ENCODE peak calls at places on chromosomes 4 and X, in ten cellular contexts. A is nephron progenitor cell, M is upper lobe of right lung, C is tibial artery, U is uterus, E is OCI-LY7, X is fibroblast of lung, B is WTC11, K is Panc1, T is left lung. V is an unnamed sample.

GRCh38 chrX:3143043-3143799 is 102.0 kb downstream of the ARSF start:
- DNase-seq in A (no peak), M (no peak), C (no peak), U (no peak), E (peak), X (no peak), B (no peak), K (no peak), T (no peak), V (no peak)

GRCh38 chr4:5799406-5799805 is 88.4 kb downstream of the EVC start:
- DNase-seq in A (no peak), M (no peak), C (no peak), U (no peak), E (no peak), X (no peak), B (no peak), K (no peak), T (peak), V (no peak)

GRCh38 chr4:105474110-105474518 is 252 bp upstream of the PPA2 start:
- DNase-seq in A (peak), M (peak), C (peak), U (peak), E (no peak), X (peak), B (peak), K (no peak), T (peak), V (no peak)

GRCh38 chrX:40175416-40176255 is 77.9 kb upstream of the BCOR start:
- DNase-seq in A (peak), M (peak), C (peak), U (peak), E (peak), X (peak), B (peak), K (no peak), T (peak), V (no peak)

GRCh38 chr4:152072001-152072485 is 311.2 kb upstream of the GATB start:
- DNase-seq in A (no peak), M (no peak), C (no peak), U (no peak), E (no peak), X (peak), B (no peak), K (no peak), T (no peak), V (no peak)

GRCh38 chrX:103405009-103405333 is 28.6 kb downstream of the BEX3 start:
- DNase-seq in A (no peak), M (no peak), C (no peak), U (no peak), E (no peak), X (no peak), B (no peak), K (no peak), T (no peak), V (no peak)

GRCh38 chrX:30824275-30824674 is 64.8 kb downstream of the TAB3 start:
- DNase-seq in A (no peak), M (no peak), C (no peak), U (no peak), E (no peak), X (no peak), B (no peak), K (no peak), T (no peak), V (no peak)

GRCh38 chrX:134716620-134717012 is 58.3 kb upstream of the PLAC1 start:
- DNase-seq in A (no peak), M (no peak), C (no peak), U (no peak), E (no peak), X (no peak), B (no peak), K (no peak), T (no peak), V (no peak)

GRCh38 chrX:131728295-131729145 is 184.6 kb downstream of the OR13H1 start:
- DNase-seq in A (no peak), M (no peak), C (no peak), U (peak), E (no peak), X (peak), B (peak), K (peak), T (no peak), V (no peak)

GRCh38 chrX:131724292-131724691 is 180.4 kb downstream of the OR13H1 start:
- DNase-seq in A (no peak), M (no peak), C (no peak), U (no peak), E (no peak), X (no peak), B (no peak), K (no peak), T (no peak), V (no peak)

GRCh38 chrX:131725001-131725654 is 181.3 kb downstream of the OR13H1 start:
- DNase-seq in A (no peak), M (no peak), C (no peak), U (no peak), E (no peak), X (no peak), B (no peak), K (no peak), T (no peak), V (no peak)

GRCh38 chrX:131727778-131728177 is 183.9 kb downstream of the OR13H1 start:
- DNase-seq in A (no peak), M (no peak), C (no peak), U (no peak), E (no peak), X (no peak), B (no peak), K (no peak), T (no peak), V (no peak)

GRCh38 chrX:131729295-131729694 is 185.4 kb downstream of the OR13H1 start:
- DNase-seq in A (no peak), M (no peak), C (no peak), U (peak), E (no peak), X (peak), B (no peak), K (peak), T (no peak), V (no peak)
- TF ChIP-seq CTCF in A (no peak), M (no peak), C (no peak), U (peak), E (no peak), X (no peak), B (no peak), K (no peak), T (no peak), V (no peak)

GRCh38 chr4:98604723-98605122 is 53.7 kb downstream of the TSPAN5 start:
- DNase-seq in A (no peak), M (no peak), C (no peak), U (no peak), E (no peak), X (peak), B (no peak), K (no peak), T (no peak), V (no peak)
- TF ChIP-seq CTCF in A (no peak), M (no peak), C (no peak), U (no peak), E (no peak), X (no peak), B (no peak), K (no peak), T (no peak), V (no peak)

GRCh38 chr4:48015678-48016077 is 803 bp downstream of the CNGA1 start:
- DNase-seq in A (no peak), M (no peak), C (no peak), U (no peak), E (no peak), X (no peak), B (no peak), K (no peak), T (no peak), V (no peak)

GRCh38 chr4:48017108-48017527 is 546 bp downstream of the NIPAL1 start:
- DNase-seq in A (peak), M (peak), C (no peak), U (peak), E (no peak), X (peak), B (peak), K (no peak), T (peak), V (peak)

GRCh38 chr4:48018112-48018511 is 1.5 kb downstream of the NIPAL1 start:
- DNase-seq in A (no peak), M (no peak), C (no peak), U (no peak), E (no peak), X (no peak), B (no peak), K (no peak), T (no peak), V (no peak)

GRCh38 chr4:48015216-48015615 is 1.3 kb downstream of the CNGA1 start:
- DNase-seq in A (no peak), M (no peak), C (no peak), U (no peak), E (no peak), X (no peak), B (no peak), K (no peak), T (no peak), V (no peak)

DNA sequence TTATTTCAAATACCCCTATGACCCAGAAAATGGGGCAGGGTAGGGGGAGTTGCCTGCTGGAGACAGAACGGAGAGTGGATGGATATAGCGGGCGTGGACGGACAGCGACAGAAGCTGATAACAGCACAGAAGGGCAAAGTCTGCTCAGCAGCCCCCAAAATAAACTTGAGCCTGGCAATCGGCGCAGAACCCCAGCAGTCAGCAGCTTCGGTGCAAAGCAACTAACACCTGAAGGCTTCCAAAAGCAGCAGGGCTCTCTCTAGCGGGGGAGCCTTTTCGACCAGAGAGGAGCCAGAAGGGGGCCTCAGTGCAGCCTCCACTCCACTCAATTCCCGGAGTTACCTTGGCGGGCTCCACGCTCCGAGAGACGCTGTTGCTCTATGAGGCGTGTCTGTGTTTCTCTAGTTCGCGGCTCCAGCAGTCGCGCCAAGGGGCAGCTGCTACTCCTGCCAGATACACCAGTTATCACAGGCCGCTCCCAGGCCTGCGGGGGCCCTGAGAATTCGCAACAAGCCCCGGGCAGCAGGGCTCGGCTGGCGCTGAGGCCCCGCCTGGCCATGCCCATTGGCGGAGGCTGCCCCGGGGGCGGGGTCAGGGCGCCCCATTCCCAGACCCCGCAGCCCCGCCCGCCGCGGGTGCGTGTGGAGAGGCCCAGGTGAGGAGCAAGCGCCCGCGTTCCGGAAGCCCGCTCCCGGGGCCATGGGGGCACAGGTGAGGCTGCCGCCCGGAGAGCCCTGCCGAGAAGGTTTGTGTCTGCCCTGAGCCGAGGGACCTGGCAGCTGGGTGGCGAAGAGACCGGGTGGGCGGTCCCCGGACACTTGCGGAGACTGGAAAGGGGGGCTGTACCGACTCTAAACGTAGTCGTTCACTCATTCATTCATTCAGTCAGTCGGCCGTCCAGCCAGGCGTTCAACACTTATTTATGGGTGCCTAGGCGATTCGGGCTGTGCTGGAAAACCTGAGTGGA is at the start of the genes CNGA1 and NIPAL1:
- DNase-seq in A (peak), M (peak), C (peak), U (peak), E (peak), X (peak), B (peak), K (no peak), T (peak), V (peak)
- TF ChIP-seq CTCF in A (peak), M (peak), C (peak), U (no peak), E (peak), X (peak), B (no peak), K (peak), T (no peak), V (peak)

GRCh38 chr4:76981649-76982048 is 32.1 kb downstream of the SEPTIN11 start:
- DNase-seq in A (no peak), M (no peak), C (no peak), U (no peak), E (no peak), X (no peak), B (no peak), K (no peak), T (no peak), V (no peak)

GRCh38 chr4:76984127-76984526 is 34.6 kb downstream of the SEPTIN11 start:
- DNase-seq in A (no peak), M (no peak), C (no peak), U (peak), E (peak), X (peak), B (no peak), K (no peak), T (no peak), V (no peak)

GRCh38 chr4:76980280-76980679 is 30.7 kb downstream of the SEPTIN11 start:
- DNase-seq in A (no peak), M (no peak), C (no peak), U (no peak), E (no peak), X (no peak), B (no peak), K (no peak), T (no peak), V (no peak)

GRCh38 chr4:76984788-76985211 is 35.2 kb downstream of the SEPTIN11 start:
- DNase-seq in A (peak), M (no peak), C (peak), U (peak), E (no peak), X (peak), B (no peak), K (peak), T (no peak), V (no peak)

DNA sequence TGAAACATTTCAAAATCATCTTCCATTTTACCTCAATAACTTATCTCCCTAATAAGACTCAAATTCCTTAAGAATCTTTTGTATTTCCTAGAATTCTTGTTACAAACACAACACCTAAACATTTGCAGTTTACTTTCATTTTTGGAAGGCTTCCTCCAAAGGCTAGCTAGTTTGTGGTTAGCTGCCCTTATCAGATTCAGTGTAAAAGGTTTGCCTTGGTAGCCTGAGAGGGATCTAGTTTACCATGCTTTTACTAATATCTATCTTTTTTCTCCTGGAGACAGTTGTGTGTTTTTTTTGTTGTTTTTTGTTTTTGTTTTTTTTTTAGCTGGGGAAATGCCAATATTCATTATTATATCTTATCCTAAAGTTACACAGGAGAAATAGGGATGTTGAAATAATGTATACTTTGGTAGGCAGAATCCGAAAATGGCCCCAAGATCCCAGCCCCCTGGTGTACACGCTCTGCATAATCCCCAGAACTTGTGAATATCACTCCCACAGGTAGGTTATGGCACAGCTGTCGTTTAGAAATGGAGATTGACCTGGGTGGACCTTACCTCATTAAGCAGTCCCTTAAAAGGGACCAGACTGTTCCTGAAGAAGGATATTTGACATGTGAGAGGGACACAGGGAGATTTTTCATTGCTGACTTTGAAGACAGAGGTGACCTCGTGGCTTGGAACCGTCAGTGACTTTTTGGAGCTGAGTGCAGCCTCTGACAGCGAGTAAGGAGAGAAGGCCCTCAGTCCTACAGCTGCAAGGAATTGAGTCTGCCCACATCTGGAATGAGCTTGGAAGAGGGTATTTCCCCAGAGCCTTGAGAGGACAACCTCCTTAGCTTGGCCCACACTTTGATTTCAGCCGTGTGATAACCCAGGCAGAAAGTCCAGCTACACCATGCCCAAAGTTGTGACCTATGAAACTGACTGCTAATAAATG is 33.4 kb downstream of the SEPTIN11 start:
- DNase-seq in A (no peak), M (no peak), C (no peak), U (no peak), E (no peak), X (peak), B (no peak), K (no peak), T (no peak), V (no peak)
- TF ChIP-seq CTCF in A (peak), M (no peak), C (no peak), U (no peak), E (no peak), X (peak), B (no peak), K (peak), T (no peak), V (peak)

GRCh38 chrX:124211312-124211942 is 121.0 kb upstream of the TEX13D start:
- DNase-seq in A (no peak), M (no peak), C (no peak), U (no peak), E (peak), X (no peak), B (no peak), K (peak), T (no peak), V (no peak)

GRCh38 chrX:124216396-124217124 is 115.9 kb upstream of the TEX13D start:
- DNase-seq in A (no peak), M (no peak), C (no peak), U (no peak), E (no peak), X (no peak), B (peak), K (no peak), T (no peak), V (no peak)

GRCh38 chrX:124212622-124213021 is 119.8 kb upstream of the TEX13D start:
- DNase-seq in A (no peak), M (no peak), C (no peak), U (no peak), E (peak), X (no peak), B (no peak), K (no peak), T (no peak), V (no peak)

GRCh38 chrX:124217289-124218251 is 114.9 kb upstream of the TEX13D start:
- DNase-seq in A (peak), M (no peak), C (no peak), U (no peak), E (peak), X (peak), B (no peak), K (no peak), T (no peak), V (no peak)

DNA sequence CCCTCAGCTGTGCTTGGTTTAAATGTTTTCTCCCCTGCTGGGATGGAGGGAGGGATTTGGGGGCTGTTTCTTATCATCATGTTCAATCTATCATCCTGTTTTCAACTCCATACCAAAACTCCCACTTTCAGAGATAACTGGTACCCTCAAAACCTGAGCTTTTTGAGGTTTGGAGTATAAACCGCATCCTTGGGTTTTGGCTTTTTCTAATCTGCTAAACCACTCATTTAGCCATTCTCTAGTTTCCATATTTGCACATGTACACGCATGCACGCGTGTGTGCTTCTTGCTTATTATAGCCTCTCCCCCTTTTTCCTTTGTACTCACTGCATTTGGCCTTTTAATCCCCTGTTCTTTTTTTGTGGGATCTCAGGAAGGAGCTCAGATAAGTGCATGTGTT is 116.7 kb upstream of the TEX13D start:
- DNase-seq in A (no peak), M (no peak), C (no peak), U (no peak), E (no peak), X (no peak), B (no peak), K (no peak), T (no peak), V (no peak)
- TF ChIP-seq CTCF in A (no peak), M (no peak), C (no peak), U (no peak), E (no peak), X (no peak), B (no peak), K (no peak), T (no peak), V (no peak)

DNA sequence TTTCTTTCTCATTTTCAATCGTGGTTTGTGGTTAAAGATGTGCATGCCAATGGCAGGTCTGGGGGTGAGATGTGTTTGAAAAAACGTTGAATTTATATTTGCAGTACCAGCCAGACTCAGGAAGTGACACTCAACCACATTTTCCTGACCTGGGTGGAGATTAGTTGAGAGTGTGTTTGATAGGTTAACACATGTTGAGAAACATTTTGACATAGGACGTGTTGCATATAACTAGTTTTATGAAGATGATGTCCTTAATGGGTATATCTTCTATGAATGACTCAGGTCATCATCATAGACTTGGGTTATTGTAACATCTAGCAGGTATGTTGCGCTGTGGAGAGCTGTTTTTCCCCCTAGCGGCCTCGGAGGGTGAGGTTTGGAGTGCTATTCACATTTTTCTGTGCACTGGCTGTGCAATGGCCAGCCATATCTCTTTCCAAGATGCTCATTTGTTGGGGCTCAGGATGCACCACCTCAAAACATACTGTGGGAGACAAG is 21.7 kb upstream of the CD38 start:
- DNase-seq in A (no peak), M (no peak), C (no peak), U (no peak), E (peak), X (peak), B (no peak), K (no peak), T (no peak), V (no peak)
- TF ChIP-seq CTCF in A (no peak), M (peak), C (no peak), U (no peak), E (peak), X (peak), B (no peak), K (peak), T (no peak), V (no peak)

GRCh38 chrX:25523574-25523973 is 507.8 kb upstream of the ARX start:
- DNase-seq in A (peak), M (no peak), C (no peak), U (no peak), E (peak), X (peak), B (peak), K (no peak), T (no peak), V (no peak)
- TF ChIP-seq CTCF in A (peak), M (peak), C (no peak), U (peak), E (peak), X (peak), B (no peak), K (peak), T (no peak), V (peak)

GRCh38 chr4:58061967-58062366 is 951.8 kb upstream of the IGFBP7 start:
- DNase-seq in A (no peak), M (no peak), C (no peak), U (no peak), E (no peak), X (no peak), B (no peak), K (no peak), T (no peak), V (no peak)
- TF ChIP-seq CTCF in A (no peak), M (no peak), C (no peak), U (no peak), E (no peak), X (no peak), B (peak), K (no peak), T (no peak), V (no peak)

V was measured in progenitor cell of endocrine pancreas.